ENCODE peak calls at places on chromosomes 2 and 18, in five cellular contexts. One of them, this sample, is unnamed.

GRCh38 chr2:45932278-45932975 is 281.0 kb downstream of the PRKCE start:
- DNase-seq in astrocyte: peak
- DNase-seq in K562: no peak
- DNase-seq in MM.1S: no peak
- DNase-seq in GM23248: peak
- DNase-seq in this sample: no peak

GRCh38 chr2:74235041-74235440 is 36.6 kb downstream of the MTHFD2 start:
- DNase-seq in astrocyte: no peak
- DNase-seq in K562: no peak
- DNase-seq in MM.1S: no peak
- DNase-seq in GM23248: no peak
- DNase-seq in this sample: no peak

GRCh38 chr2:211045025-211045424 is 488.6 kb downstream of the CPS1 start:
- DNase-seq in astrocyte: no peak
- DNase-seq in K562: no peak
- DNase-seq in MM.1S: peak
- DNase-seq in GM23248: no peak
- DNase-seq in this sample: no peak

GRCh38 chr2:82790277-82791021 is 1668.6 kb downstream of the SUCLG1 start:
- DNase-seq in astrocyte: peak
- DNase-seq in K562: no peak
- DNase-seq in MM.1S: no peak
- DNase-seq in GM23248: peak
- DNase-seq in this sample: no peak

GRCh38 chr18:54359233-54359632 is 1.5 kb downstream of the C18orf54 start:
- DNase-seq in astrocyte: peak
- DNase-seq in K562: no peak
- DNase-seq in MM.1S: no peak
- DNase-seq in GM23248: peak
- DNase-seq in this sample: no peak

GRCh38 chr18:62045316-62045715 is 141.5 kb downstream of the PIGN start:
- DNase-seq in astrocyte: no peak
- DNase-seq in K562: no peak
- DNase-seq in MM.1S: no peak
- DNase-seq in GM23248: no peak
- DNase-seq in this sample: no peak

GRCh38 chr18:13232971-13233565 is 14.5 kb downstream of the LDLRAD4 start:
- DNase-seq in astrocyte: no peak
- DNase-seq in K562: no peak
- DNase-seq in MM.1S: no peak
- DNase-seq in GM23248: no peak
- DNase-seq in this sample: no peak

GRCh38 chr2:61993422-61994024 is 88.0 kb downstream of the COMMD1 start:
- DNase-seq in astrocyte: peak
- DNase-seq in K562: peak
- DNase-seq in MM.1S: peak
- DNase-seq in GM23248: peak
- DNase-seq in this sample: peak

GRCh38 chr18:22210331-22210754 is 41.0 kb downstream of the GATA6 start:
- DNase-seq in astrocyte: peak
- DNase-seq in K562: no peak
- DNase-seq in MM.1S: no peak
- DNase-seq in GM23248: peak
- DNase-seq in this sample: no peak

GRCh38 chr2:147288131-147288530 is 556.7 kb upstream of the ACVR2A start:
- DNase-seq in astrocyte: no peak
- DNase-seq in K562: no peak
- DNase-seq in MM.1S: peak
- DNase-seq in GM23248: no peak
- DNase-seq in this sample: no peak

GRCh38 chr2:144166743-144167142 is 353.2 kb downstream of the ZEB2 start:
- DNase-seq in astrocyte: no peak
- DNase-seq in K562: no peak
- DNase-seq in MM.1S: no peak
- DNase-seq in GM23248: no peak
- DNase-seq in this sample: no peak

GRCh38 chr2:111054791-111055627 is 65.7 kb upstream of the BCL2L11 start:
- DNase-seq in astrocyte: peak
- DNase-seq in K562: no peak
- DNase-seq in MM.1S: no peak
- DNase-seq in GM23248: no peak
- DNase-seq in this sample: no peak

GRCh38 chr18:55351980-55352714 is 235.8 kb downstream of the TCF4 start:
- DNase-seq in astrocyte: peak
- DNase-seq in K562: no peak
- DNase-seq in MM.1S: no peak
- DNase-seq in GM23248: no peak
- DNase-seq in this sample: no peak

GRCh38 chr2:58734365-58734764 is 493.2 kb upstream of the FANCL start:
- DNase-seq in astrocyte: peak
- DNase-seq in K562: no peak
- DNase-seq in MM.1S: no peak
- DNase-seq in GM23248: peak
- DNase-seq in this sample: no peak

GRCh38 chr2:42063383-42064171 is 15.8 kb downstream of the PKDCC start:
- DNase-seq in astrocyte: peak
- DNase-seq in K562: no peak
- DNase-seq in MM.1S: no peak
- DNase-seq in GM23248: peak
- DNase-seq in this sample: no peak

DNA sequence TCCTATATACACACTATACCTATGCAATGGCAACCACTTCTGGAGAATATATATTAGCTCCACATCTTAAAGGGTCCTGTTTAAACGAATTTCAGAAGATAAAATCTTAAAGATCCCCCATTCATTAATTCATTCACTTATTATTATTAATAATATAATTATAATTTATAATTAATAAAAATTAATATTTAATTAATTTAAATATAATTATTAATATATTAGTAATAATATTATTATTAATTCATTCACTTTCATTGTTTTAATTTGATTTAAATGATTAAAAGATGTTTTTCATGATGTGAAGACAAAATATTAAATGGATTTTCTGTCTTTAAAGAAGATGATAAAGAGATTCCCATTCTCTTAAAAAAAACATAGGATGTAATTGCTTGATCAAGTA is 21.1 kb downstream of the NFU1 start:
- DNase-seq in astrocyte: no peak
- DNase-seq in K562: no peak
- DNase-seq in MM.1S: no peak
- DNase-seq in GM23248: no peak
- DNase-seq in this sample: no peak
- H3K27ac ChIP-seq in astrocyte: no peak
- H3K27ac ChIP-seq in K562: no peak
- H3K27ac ChIP-seq in MM.1S: no peak
- H3K27ac ChIP-seq in GM23248: no peak
- H3K27ac ChIP-seq in this sample: no peak

DNA sequence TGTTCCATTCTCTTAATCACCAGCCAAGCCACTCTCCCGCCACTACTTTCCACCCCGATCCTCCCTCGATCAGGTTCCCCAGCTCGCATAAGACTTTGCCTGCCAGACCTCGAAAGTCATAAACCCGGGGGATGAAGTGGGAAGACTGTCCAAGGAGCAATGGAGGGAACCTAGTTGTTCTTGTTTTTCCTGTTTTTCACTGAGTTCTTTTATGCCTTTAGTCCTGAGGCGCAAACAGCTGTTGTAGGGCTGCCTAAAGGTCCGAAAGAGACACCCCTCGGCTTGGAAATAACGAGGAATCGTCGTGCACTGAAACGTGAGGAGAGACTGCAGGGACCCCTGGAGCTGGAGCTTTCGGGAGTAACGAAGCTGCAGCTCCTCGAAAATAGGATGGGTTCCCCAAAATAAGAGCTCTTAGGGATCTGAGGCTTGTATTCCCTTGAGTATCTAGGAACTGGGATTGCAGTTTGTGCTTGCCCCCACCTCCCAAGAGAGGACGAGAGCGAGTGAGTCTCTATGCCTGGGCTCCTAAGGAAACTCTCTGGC is 1.7 kb upstream of the HOXD12 start:
- DNase-seq in astrocyte: no peak
- DNase-seq in K562: no peak
- DNase-seq in MM.1S: no peak
- DNase-seq in GM23248: no peak
- DNase-seq in this sample: no peak
- TF ChIP-seq EZH2 in astrocyte: peak
- TF ChIP-seq EZH2 in K562: no peak
- TF ChIP-seq EZH2 in MM.1S: no peak
- TF ChIP-seq EZH2 in GM23248: no peak
- TF ChIP-seq EZH2 in this sample: no peak

GRCh38 chr18:11909597-11910026 is 1.5 kb upstream of the MPPE1 start:
- DNase-seq in astrocyte: peak
- DNase-seq in K562: no peak
- DNase-seq in MM.1S: peak
- DNase-seq in GM23248: peak
- DNase-seq in this sample: no peak
- H3K4me3 ChIP-seq in astrocyte: no peak
- H3K4me3 ChIP-seq in K562: no peak
- H3K4me3 ChIP-seq in MM.1S: peak
- H3K4me3 ChIP-seq in GM23248: peak
- H3K4me3 ChIP-seq in this sample: no peak

DNA sequence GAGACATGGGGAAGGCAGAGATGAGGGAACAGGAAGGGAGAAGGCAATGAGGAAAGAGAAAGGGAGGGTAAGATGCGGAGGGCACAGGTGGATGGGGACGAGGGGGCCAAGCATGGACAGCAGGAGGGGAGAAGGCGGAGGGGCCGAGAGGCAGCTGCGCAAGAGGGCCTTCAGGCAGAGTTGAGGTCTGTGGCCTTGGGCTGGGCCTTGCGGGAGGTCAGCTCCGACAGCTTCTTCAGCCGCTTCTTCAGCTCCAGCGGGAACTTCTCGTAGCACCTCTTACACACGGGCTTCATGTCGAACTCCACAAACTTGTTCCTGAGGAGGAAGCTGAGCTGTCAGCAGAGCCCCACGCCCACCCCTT is 6.9 kb upstream of the GPR17 start:
- DNase-seq in astrocyte: no peak
- DNase-seq in K562: no peak
- DNase-seq in MM.1S: no peak
- DNase-seq in GM23248: no peak
- DNase-seq in this sample: peak
- H3K27ac ChIP-seq in astrocyte: no peak
- H3K27ac ChIP-seq in K562: no peak
- H3K27ac ChIP-seq in MM.1S: no peak
- H3K27ac ChIP-seq in GM23248: no peak
- H3K27ac ChIP-seq in this sample: peak

DNA sequence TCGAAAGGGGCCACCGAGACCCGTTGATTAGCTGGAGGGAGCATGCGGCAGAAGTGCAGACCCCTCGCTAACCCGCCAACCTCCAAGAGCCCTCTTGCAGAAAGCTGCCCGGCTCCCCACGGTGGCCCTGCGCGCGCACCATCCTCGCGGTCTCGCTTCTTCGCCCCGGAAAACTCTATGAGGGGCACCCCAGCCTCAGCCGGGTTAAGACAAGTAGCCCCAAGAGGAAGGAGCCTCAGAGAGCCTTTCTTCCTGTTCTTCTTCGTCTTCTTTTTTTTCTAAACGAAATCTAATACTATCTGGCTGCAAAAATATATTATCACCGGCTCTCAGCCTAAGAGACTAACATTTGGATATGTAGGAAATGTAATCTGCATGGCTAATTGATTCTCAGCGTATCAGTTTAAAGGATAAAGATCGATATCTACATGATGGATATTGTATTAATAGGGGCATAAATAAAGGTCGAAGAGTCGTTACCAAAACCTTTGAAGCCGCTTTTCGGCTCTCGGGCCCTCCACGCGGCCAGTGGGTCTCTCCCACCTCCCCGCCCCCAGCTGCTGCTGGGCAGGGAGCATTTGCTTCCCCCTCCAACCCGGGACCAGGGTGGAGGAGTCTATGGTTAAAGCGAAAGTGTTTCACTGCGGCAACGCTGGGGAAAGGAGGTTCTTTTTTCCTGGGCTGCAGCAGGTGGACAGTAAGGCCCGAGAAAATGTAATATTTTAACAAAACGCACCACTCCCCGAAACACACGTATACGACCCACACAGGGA is 6.1 kb upstream of the PAX3 start:
- DNase-seq in astrocyte: no peak
- DNase-seq in K562: no peak
- DNase-seq in MM.1S: peak
- DNase-seq in GM23248: no peak
- DNase-seq in this sample: no peak
- TF ChIP-seq EZH2 in astrocyte: peak
- TF ChIP-seq EZH2 in K562: no peak
- TF ChIP-seq EZH2 in MM.1S: no peak
- TF ChIP-seq EZH2 in GM23248: peak
- TF ChIP-seq EZH2 in this sample: no peak

GRCh38 chr2:31256611-31257382 is 22.8 kb downstream of the EHD3 start:
- DNase-seq in astrocyte: no peak
- DNase-seq in K562: no peak
- DNase-seq in MM.1S: peak
- DNase-seq in GM23248: no peak
- DNase-seq in this sample: no peak

GRCh38 chr2:31255911-31256571 is 22.1 kb downstream of the EHD3 start:
- DNase-seq in astrocyte: no peak
- DNase-seq in K562: no peak
- DNase-seq in MM.1S: peak
- DNase-seq in GM23248: no peak
- DNase-seq in this sample: no peak

GRCh38 chr2:31260870-31261269 is 26.9 kb downstream of the EHD3 start:
- DNase-seq in astrocyte: no peak
- DNase-seq in K562: no peak
- DNase-seq in MM.1S: no peak
- DNase-seq in GM23248: no peak
- DNase-seq in this sample: no peak

GRCh38 chr2:31259075-31259474 is 25.1 kb downstream of the EHD3 start:
- DNase-seq in astrocyte: no peak
- DNase-seq in K562: no peak
- DNase-seq in MM.1S: no peak
- DNase-seq in GM23248: no peak
- DNase-seq in this sample: no peak

DNA sequence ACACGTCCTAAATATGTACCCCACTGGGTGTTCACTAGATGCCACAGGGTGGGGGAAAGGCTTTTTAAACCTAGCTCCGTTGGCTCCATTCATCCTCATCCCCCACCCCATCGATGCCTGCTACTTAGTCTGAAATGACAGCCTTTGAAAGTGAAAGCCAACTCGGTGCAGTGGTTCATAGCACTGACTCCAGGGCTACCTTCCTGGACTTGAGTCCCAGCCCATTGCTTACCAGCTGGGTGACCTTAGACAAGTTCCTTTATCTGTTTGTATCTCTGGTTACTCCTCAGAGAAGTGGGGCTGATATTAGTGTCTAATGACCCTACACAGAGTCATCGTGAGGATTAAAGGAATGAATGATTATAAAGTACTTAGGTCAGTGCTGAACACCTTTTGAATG is 24.4 kb downstream of the EHD3 start:
- DNase-seq in astrocyte: no peak
- DNase-seq in K562: no peak
- DNase-seq in MM.1S: peak
- DNase-seq in GM23248: no peak
- DNase-seq in this sample: no peak
- H3K4me3 ChIP-seq in astrocyte: no peak
- H3K4me3 ChIP-seq in K562: no peak
- H3K4me3 ChIP-seq in MM.1S: no peak
- H3K4me3 ChIP-seq in GM23248: no peak
- H3K4me3 ChIP-seq in this sample: no peak

DNA sequence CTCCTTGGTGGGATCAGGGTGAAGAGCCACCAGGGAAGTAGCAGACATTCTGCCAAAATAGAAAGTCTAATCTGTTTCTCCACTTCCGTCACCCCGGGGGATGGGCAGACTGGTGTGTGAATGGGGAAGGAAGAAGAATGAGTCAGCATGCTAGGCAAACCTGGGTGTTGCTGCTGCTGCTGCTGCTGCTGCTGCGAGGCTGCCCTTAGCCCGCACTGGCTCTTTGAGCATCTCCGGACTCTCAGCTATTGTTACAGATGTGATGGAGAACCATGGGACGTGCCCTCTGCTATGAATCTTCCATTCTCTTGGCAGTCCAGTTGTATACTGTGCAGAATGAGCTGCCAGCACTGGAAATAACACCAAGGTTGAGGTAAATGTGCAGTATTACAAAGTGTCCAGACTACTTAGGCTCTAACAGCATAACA is 158.6 kb downstream of the SETBP1 start:
- DNase-seq in astrocyte: peak
- DNase-seq in K562: peak
- DNase-seq in MM.1S: peak
- DNase-seq in GM23248: peak
- DNase-seq in this sample: peak
- H3K27ac ChIP-seq in astrocyte: no peak
- H3K27ac ChIP-seq in K562: peak
- H3K27ac ChIP-seq in MM.1S: peak
- H3K27ac ChIP-seq in GM23248: no peak
- H3K27ac ChIP-seq in this sample: peak

This sample was measured in DND-41.